ENCODE peak calls at places on chromosomes 2 and 18, in eight cellular contexts. U is SK-N-SH, R is prostate gland, L is GM12891, J is transverse colon, W is stomach, K is HCT116, H is suprapubic skin. Y is an unnamed sample.

GRCh38 chr2:62266433-62267038 is 70.6 kb downstream of the B3GNT2 start:
- DNase-seq in U (no peak), R (no peak), L (no peak), J (no peak), W (no peak), K (no peak), H (no peak), Y (no peak)

GRCh38 chr2:156695595-156695994 is 259.4 kb downstream of the GPD2 start:
- DNase-seq in U (no peak), R (no peak), L (no peak), J (no peak), W (no peak), K (no peak), H (no peak), Y (no peak)

GRCh38 chr18:34951625-34952379 is 89.4 kb upstream of the MAPRE2 start:
- DNase-seq in U (no peak), R (no peak), L (no peak), J (peak), W (no peak), K (no peak), H (no peak), Y (no peak)

GRCh38 chr2:202135111-202135874 is 62.2 kb downstream of the KIAA2012 start:
- DNase-seq in U (no peak), R (no peak), L (no peak), J (peak), W (peak), K (no peak), H (peak), Y (no peak)

GRCh38 chr2:160042054-160042453 is 20.4 kb downstream of the PLA2R1 start:
- DNase-seq in U (no peak), R (no peak), L (no peak), J (no peak), W (no peak), K (no peak), H (no peak), Y (no peak)

GRCh38 chr2:157470321-157470720 is 26.4 kb upstream of the CYTIP start:
- DNase-seq in U (no peak), R (no peak), L (no peak), J (no peak), W (no peak), K (no peak), H (no peak), Y (no peak)

GRCh38 chr18:3115430-3116025 is 102.6 kb upstream of the LPIN2 start:
- DNase-seq in U (no peak), R (no peak), L (no peak), J (no peak), W (no peak), K (no peak), H (no peak), Y (peak)

GRCh38 chr2:206056286-206056685 is 29.7 kb downstream of the INO80D start:
- DNase-seq in U (no peak), R (no peak), L (no peak), J (no peak), W (no peak), K (no peak), H (no peak), Y (no peak)

GRCh38 chr2:72722492-72723090 is 103.2 kb downstream of the EXOC6B start:
- DNase-seq in U (peak), R (no peak), L (no peak), J (no peak), W (no peak), K (no peak), H (no peak), Y (no peak)

GRCh38 chr2:215002500-215002899 is 135.9 kb downstream of the ABCA12 start:
- DNase-seq in U (peak), R (no peak), L (no peak), J (no peak), W (no peak), K (peak), H (no peak), Y (no peak)

GRCh38 chr2:15973446-15974202 is 33.3 kb downstream of the MYCN start:
- DNase-seq in U (no peak), R (no peak), L (no peak), J (no peak), W (no peak), K (no peak), H (no peak), Y (no peak)

GRCh38 chr2:191515536-191515935 is 162.4 kb upstream of the NABP1 start:
- DNase-seq in U (no peak), R (no peak), L (no peak), J (no peak), W (no peak), K (no peak), H (no peak), Y (no peak)

GRCh38 chr2:191512202-191512601 is 165.7 kb upstream of the NABP1 start:
- DNase-seq in U (no peak), R (no peak), L (no peak), J (no peak), W (no peak), K (no peak), H (no peak), Y (no peak)

GRCh38 chr2:191516260-191516659 is 161.7 kb upstream of the NABP1 start:
- DNase-seq in U (no peak), R (no peak), L (no peak), J (no peak), W (no peak), K (no peak), H (no peak), Y (no peak)

GRCh38 chr2:191508738-191509137 is 169.2 kb upstream of the NABP1 start:
- DNase-seq in U (no peak), R (no peak), L (no peak), J (no peak), W (no peak), K (no peak), H (no peak), Y (no peak)

DNA sequence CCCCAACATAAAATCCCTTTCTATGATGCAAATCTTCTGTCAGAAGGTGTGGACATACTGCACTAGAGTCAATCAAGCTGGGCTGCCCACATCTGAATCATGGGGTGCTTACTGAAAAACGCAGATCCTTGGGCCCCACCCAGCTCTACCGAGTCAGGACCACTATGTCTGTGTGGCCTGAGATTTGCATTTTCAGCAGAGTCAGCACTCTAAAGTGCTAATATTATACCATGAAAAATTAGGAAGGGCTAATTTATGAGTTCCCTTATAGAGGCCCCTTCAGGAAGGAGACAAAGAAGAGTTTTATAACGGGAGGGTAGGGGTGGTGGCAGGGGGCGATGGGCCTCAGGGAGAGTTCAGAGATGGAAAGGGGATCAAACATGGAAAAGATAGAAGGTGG is 163.3 kb upstream of the NABP1 start:
- DNase-seq in U (no peak), R (no peak), L (no peak), J (no peak), W (no peak), K (no peak), H (no peak), Y (no peak)
- TF ChIP-seq POLR2AphosphoS5 in U (no peak), R (no peak), L (no peak), J (no peak), W (no peak), K (no peak), H (no peak), Y (no peak)

DNA sequence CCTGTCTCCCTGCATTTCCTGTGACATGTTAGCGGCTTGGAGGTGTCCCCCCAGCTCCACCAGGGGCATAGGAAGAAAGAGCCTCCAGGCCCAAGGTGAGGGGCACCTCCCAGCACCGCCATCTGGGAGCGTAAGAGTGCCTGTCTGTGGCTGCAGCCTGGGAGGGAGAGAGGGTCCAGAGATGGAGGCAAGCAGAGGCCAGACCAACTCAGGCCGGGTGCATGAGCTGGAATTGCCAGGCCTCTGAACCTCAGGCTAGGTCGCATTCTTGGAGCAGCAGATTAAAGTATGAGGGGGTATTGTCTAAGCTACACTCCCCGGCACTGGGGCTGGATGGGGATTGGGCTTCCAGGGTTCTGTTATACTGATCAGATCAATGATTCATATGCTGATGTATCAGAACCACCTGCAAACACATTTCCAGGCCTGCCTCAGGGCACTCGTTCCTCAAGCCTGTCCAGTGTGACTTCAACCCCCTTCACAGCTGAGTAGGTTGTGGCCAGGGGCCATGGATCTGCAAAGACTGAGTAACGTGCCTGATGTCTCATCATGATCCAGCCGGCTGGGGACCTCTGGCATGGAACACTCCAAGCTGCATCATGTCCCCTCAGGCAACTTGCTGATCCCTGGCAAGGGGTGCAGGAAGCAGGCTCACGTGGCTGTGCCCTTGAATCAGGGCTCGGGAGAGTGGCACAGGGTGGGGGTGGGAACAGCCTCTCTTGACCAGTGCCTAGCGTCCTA is 73.2 kb downstream of the HS1BP3 start:
- DNase-seq in U (no peak), R (peak), L (no peak), J (no peak), W (no peak), K (no peak), H (no peak), Y (no peak)
- TF ChIP-seq POLR2AphosphoS5 in U (no peak), R (no peak), L (no peak), J (no peak), W (no peak), K (no peak), H (no peak), Y (no peak)

DNA sequence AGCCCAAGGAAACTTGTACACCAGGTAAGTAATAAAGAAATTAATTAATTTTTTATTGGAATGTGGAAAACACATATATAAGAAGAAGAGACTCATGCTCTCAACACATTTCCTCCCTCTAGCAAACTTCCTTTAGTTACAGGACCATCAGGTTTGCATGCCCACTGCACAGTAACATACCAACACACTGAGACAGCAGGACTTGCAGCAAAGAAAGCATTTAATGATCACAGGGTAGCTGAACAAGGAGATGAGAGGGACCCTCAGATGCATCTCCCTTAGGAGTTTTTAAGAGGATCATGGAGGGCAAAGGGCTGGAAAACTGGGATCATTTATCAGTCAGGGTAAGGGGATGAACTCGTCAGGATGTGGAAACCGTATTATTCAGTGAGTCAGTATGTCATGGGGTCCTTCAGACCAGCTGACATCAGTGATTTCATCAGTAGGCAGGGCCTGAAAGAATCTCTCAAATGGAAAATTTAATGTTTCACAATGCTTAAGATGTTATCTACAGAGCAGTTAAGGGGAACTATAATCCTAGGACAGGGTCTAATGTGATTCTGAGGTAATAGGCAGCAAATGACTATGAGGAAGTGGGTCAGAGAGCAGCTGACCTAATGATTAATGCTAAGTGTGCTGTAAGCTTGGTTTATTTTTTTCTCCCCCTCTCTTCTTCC is 193.8 kb upstream of the RND3 start:
- DNase-seq in U (no peak), R (no peak), L (no peak), J (no peak), W (no peak), K (no peak), H (no peak), Y (peak)
- TF ChIP-seq POLR2AphosphoS5 in U (no peak), R (no peak), L (no peak), J (no peak), W (no peak), K (no peak), H (no peak), Y (no peak)

GRCh38 chr18:21453512-21453862 is 147.0 kb downstream of the ESCO1 start:
- DNase-seq in U (no peak), R (no peak), L (no peak), J (no peak), W (no peak), K (no peak), H (no peak), Y (no peak)
- TF ChIP-seq POLR2AphosphoS5 in U (no peak), R (no peak), L (no peak), J (peak), W (no peak), K (no peak), H (no peak), Y (no peak)

GRCh38 chr2:171253279-171253678 is 92.6 kb upstream of the TLK1 start:
- DNase-seq in U (no peak), R (no peak), L (no peak), J (no peak), W (no peak), K (no peak), H (no peak), Y (no peak)

GRCh38 chr2:171249689-171250088 is 89.0 kb upstream of the TLK1 start:
- DNase-seq in U (no peak), R (no peak), L (no peak), J (no peak), W (no peak), K (no peak), H (no peak), Y (no peak)

GRCh38 chr2:171254666-171255065 is 94.0 kb upstream of the TLK1 start:
- DNase-seq in U (no peak), R (no peak), L (no peak), J (no peak), W (no peak), K (no peak), H (no peak), Y (no peak)

GRCh38 chr2:171248205-171248662 is 87.5 kb upstream of the TLK1 start:
- DNase-seq in U (no peak), R (no peak), L (no peak), J (no peak), W (no peak), K (no peak), H (no peak), Y (peak)

DNA sequence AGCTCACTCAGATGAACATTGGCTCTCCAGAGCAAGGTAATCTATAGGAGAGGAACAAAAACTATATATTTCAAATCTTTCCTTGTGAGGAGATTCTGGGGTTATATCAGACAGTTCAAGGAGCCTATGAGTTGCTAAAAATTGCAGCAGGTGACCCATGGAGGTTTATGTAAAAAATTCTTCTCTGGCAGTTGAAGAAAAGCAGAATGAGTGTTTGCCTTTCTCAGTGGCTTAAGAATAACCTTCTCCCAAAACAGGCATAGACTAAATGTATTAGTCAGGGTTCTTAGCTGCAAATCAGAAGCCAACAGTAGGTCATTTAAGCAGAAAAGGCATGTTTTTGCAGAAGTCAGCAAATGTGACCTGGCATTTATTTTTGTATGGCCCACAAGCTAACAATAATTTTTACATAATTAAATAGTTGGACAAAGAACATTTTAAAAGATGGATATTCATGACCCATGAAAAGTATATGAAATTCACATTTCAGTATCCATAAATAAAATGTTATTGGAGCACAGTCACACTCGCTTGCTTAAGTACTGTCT is 93.3 kb upstream of the TLK1 start:
- DNase-seq in U (no peak), R (no peak), L (no peak), J (no peak), W (no peak), K (no peak), H (no peak), Y (no peak)
- TF ChIP-seq POLR2AphosphoS5 in U (no peak), R (no peak), L (no peak), J (no peak), W (no peak), K (no peak), H (no peak), Y (no peak)

Y was measured in HL-60.